ENCODE peak calls at places on chromosomes 13 and 19, in four cellular contexts. O is brain microvascular endothelial cell, I is uterus, N is pancreas. M is an unnamed sample.

GRCh38 chr13:81442904-81443303 is 1102.0 kb upstream of the SPRY2 start:
- DNase-seq in N (no peak), I (no peak), O (no peak), M (no peak)

GRCh38 chr19:36010402-36010801 is 1.8 kb upstream of the SYNE4 start:
- DNase-seq in O (no peak), I (no peak), N (no peak), M (no peak)

GRCh38 chr13:40330950-40331349 is 335.5 kb downstream of the FOXO1 start:
- DNase-seq in N (no peak), I (no peak), O (no peak), M (no peak)

GRCh38 chr13:74226791-74227475 is 92.7 kb upstream of the KLF12 start:
- DNase-seq in N (no peak), O (peak), I (no peak), M (no peak)

GRCh38 chr13:98089826-98090225 is 53.1 kb upstream of the FARP1 start:
- DNase-seq in O (no peak), I (no peak), N (no peak), M (no peak)

GRCh38 chr19:17495639-17496265 is 15.7 kb upstream of the PGLS start:
- DNase-seq in O (no peak), N (no peak), I (no peak), M (no peak)

GRCh38 chr19:48029431-48029830 is 14.4 kb downstream of the CABP5 start:
- DNase-seq in I (no peak), N (no peak), O (no peak), M (no peak)

GRCh38 chr13:89959074-89959473 is 1388.4 kb upstream of the MIR17HG start:
- DNase-seq in I (no peak), O (no peak), N (no peak), M (no peak)

GRCh38 chr19:3606174-3606689 is 443 bp downstream of the TBXA2R start:
- DNase-seq in O (no peak), N (peak), I (no peak), M (no peak)

GRCh38 chr13:101530293-101530692 is 77.8 kb downstream of the ITGBL1 start:
- DNase-seq in I (no peak), O (no peak), N (no peak), M (no peak)

GRCh38 chr13:101521371-101521770 is 68.9 kb downstream of the ITGBL1 start:
- DNase-seq in I (no peak), N (no peak), O (no peak), M (no peak)

GRCh38 chr19:38635483-38636399 is 11.7 kb upstream of the ACTN4 start:
- DNase-seq in O (no peak), I (no peak), N (no peak), M (no peak)

GRCh38 chr19:2477732-2478191 is 1.8 kb downstream of the GADD45B start:
- DNase-seq in N (no peak), I (peak), O (no peak), M (no peak)

GRCh38 chr19:49453757-49454248 is 778 bp downstream of the ALDH16A1 start:
- DNase-seq in N (no peak), I (no peak), O (no peak), M (no peak)

GRCh38 chr13:50198508-50198907 is 183.3 kb downstream of the KCNRG start:
- DNase-seq in N (no peak), I (no peak), O (peak), M (no peak)

GRCh38 chr19:16199275-16199932 is 1.7 kb downstream of the AP1M1 start:
- DNase-seq in O (no peak), I (no peak), N (no peak), M (no peak)

GRCh38 chr13:103531278-103531677 is 465.1 kb upstream of the SLC10A2 start:
- DNase-seq in O (no peak), N (no peak), I (no peak), M (no peak)

GRCh38 chr13:83878691-83879410 is 3.4 kb downstream of the SLITRK1 start:
- DNase-seq in O (no peak), I (no peak), N (no peak), M (no peak)

GRCh38 chr13:43493496-43494000 is 293.2 kb downstream of the ENOX1 start:
- DNase-seq in O (no peak), I (no peak), N (no peak), M (no peak)

GRCh38 chr19:19433666-19434213 is 28.3 kb downstream of the GATAD2A start:
- DNase-seq in N (no peak), O (no peak), I (no peak), M (no peak)
- H3K4me3 ChIP-seq in N (no peak), O (no peak), I (no peak), M (no peak)

GRCh38 chr19:29324717-29325116 is 111.8 kb upstream of the UQCRFS1 start:
- DNase-seq in O (no peak), N (no peak), I (no peak), M (no peak)

GRCh38 chr19:29326351-29326750 is 113.4 kb upstream of the UQCRFS1 start:
- DNase-seq in N (no peak), O (no peak), I (no peak), M (no peak)

GRCh38 chr19:29326849-29327840 is 114.2 kb upstream of the UQCRFS1 start:
- DNase-seq in N (no peak), I (no peak), O (no peak), M (no peak)

GRCh38 chr19:29323972-29324680 is 111.2 kb upstream of the UQCRFS1 start:
- DNase-seq in N (no peak), O (no peak), I (no peak), M (no peak)

DNA sequence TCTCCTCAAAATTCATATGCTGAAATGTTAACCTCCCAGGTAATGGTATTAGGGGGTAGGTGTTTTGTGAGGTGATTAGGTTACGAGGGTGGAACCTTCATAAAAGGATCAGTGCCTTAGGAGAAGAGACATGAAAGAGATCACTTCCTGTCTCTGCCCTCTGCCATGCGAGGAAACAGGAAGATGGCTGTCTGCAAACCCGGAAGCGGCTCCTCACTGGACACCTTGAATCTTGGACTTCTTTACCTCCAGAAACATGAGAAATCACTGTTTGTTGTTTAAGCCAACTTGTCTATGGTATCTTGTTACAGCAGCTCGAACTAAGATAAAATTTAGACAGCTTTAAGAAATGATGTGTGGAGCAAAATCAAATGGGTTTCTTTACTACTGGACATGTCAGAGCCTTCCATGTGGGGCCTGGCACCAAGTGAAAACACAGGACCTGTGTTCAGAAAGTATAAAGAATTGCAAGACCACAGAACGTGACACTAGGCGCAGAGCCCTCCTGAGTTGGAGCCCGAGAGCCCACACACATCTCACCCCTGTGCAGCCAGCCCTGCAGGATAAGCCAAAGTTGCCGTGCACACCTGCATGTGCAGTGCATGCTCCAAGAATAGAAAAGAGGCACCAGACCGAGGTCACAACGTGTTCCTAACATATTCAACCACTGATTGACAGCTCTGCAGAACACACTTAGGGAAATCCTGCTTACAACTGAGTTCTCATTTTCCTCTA is 112.5 kb upstream of the UQCRFS1 start:
- DNase-seq in N (no peak), I (no peak), O (no peak), M (no peak)
- H3K4me3 ChIP-seq in N (no peak), I (no peak), O (no peak), M (no peak)

GRCh38 chr13:114104626-114105350 is 27.6 kb downstream of the RASA3 start:
- DNase-seq in I (peak), O (no peak), N (no peak), M (peak)
- H3K4me3 ChIP-seq in I (no peak), O (no peak), N (no peak), M (no peak)

GRCh38 chr13:82688400-82688999 is 1193.8 kb downstream of the SLITRK1 start:
- DNase-seq in N (no peak), I (no peak), O (no peak), M (no peak)
- H3K4me3 ChIP-seq in N (peak), I (peak), O (peak), M (no peak)

GRCh38 chr19:33377586-33378475 is 4.3 kb downstream of the CEBPG start:
- DNase-seq in N (no peak), I (no peak), O (no peak), M (no peak)
- H3K4me3 ChIP-seq in N (no peak), I (no peak), O (no peak), M (no peak)

GRCh38 chr19:55389386-55390317 is 3.9 kb downstream of the RPL28 start:
- DNase-seq in I (no peak), N (no peak), O (no peak), M (no peak)

GRCh38 chr19:55385749-55386514 is at the start of gene RPL28:
- DNase-seq in N (peak), I (peak), O (peak), M (peak)

GRCh38 chr19:55386515-55386947 is 799 bp downstream of the RPL28 start:
- DNase-seq in I (no peak), N (no peak), O (no peak), M (no peak)

GRCh38 chr19:55390461-55390880 is 4.7 kb downstream of the RPL28 start:
- DNase-seq in N (no peak), O (peak), I (no peak), M (no peak)

DNA sequence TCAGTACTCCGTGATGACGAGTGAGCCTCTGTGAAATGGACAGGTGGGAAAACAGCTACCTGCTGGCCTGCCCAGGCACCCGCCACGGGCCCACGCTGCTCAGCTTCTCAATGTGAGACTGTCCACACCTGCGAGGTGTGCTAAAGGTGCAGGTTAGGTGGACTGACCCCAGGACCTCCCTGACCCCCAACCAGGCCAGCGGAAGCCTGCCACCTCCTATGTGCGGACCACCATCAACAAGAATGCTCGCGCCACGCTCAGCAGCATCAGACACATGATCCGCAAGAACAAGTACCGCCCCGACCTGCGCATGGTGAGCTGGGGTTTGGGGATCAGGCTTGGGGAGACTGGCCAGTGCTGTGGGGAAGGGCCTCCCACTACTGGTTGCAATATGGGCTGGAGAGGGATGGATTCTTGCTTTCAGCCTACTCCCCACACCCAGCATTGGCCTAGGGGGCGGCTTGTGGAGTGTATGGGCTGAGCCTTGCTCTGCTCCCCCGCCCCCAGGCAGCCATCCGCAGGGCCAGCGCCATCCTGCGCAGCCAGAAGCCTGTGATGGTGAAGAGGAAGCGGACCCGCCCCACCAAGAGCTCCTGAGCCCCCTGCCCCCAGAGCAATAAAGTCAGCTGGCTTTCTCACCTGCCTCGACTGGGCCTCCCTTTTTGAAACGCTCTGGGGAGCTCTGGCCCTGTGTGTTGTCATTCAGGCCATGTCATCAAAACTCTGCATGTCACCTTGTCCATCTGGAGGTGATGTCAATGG is 2.2 kb downstream of the RPL28 start:
- DNase-seq in I (no peak), O (no peak), N (no peak), M (no peak)
- H3K4me3 ChIP-seq in I (peak), O (peak), N (peak), M (peak)

GRCh38 chr19:13834308-13834790 is 39.1 kb downstream of the ZSWIM4 start:
- DNase-seq in I (peak), N (peak), O (no peak), M (no peak)

GRCh38 chr19:13835791-13836723 is 40.8 kb downstream of the ZSWIM4 start:
- DNase-seq in I (no peak), N (peak), O (no peak), M (no peak)

GRCh38 chr19:13831560-13832056 is 36.4 kb downstream of the ZSWIM4 start:
- DNase-seq in I (peak), O (no peak), N (no peak), M (no peak)

GRCh38 chr19:13832096-13832495 is 36.9 kb downstream of the ZSWIM4 start:
- DNase-seq in N (no peak), I (no peak), O (no peak), M (no peak)

GRCh38 chr19:13833330-13834265 is 38.4 kb downstream of the ZSWIM4 start:
- DNase-seq in O (peak), I (peak), N (peak), M (peak)
- H3K4me3 ChIP-seq in O (no peak), I (peak), N (peak), M (peak)

GRCh38 chr13:111943229-111943795 is 123.6 kb upstream of the SOX1 start:
- DNase-seq in O (no peak), I (no peak), N (no peak), M (no peak)

GRCh38 chr13:111946214-111946613 is 120.7 kb upstream of the SOX1 start:
- DNase-seq in I (no peak), N (no peak), O (no peak), M (no peak)

GRCh38 chr13:111941845-111942447 is 125.0 kb upstream of the SOX1 start:
- DNase-seq in O (no peak), N (no peak), I (no peak), M (no peak)

GRCh38 chr13:111945086-111945485 is 121.9 kb upstream of the SOX1 start:
- DNase-seq in O (no peak), I (no peak), N (no peak), M (no peak)

GRCh38 chr13:111944171-111944583 is 122.8 kb upstream of the SOX1 start:
- DNase-seq in N (no peak), O (no peak), I (no peak), M (no peak)
- H3K4me3 ChIP-seq in N (no peak), O (no peak), I (no peak), M (no peak)